ENCODE peak calls at places on chromosomes 3 and 15, in five cellular contexts. O, Z, L, P and R are unnamed samples.

GRCh38 chr3:148727242-148727641 is 29.5 kb downstream of the AGTR1 start:
- DNase-seq in O (no peak), Z (peak), L (no peak), P (peak), R (no peak)

GRCh38 chr3:117463276-117463675 is 753.7 kb downstream of the TUSC7 start:
- DNase-seq in O (no peak), Z (no peak), L (no peak), P (no peak), R (no peak)

GRCh38 chr15:26983822-26984221 is 12.8 kb downstream of the GABRG3 start:
- DNase-seq in O (no peak), Z (no peak), L (no peak), P (peak), R (no peak)

GRCh38 chr3:85535517-85535916 is 576.7 kb downstream of the CADM2 start:
- DNase-seq in O (no peak), Z (no peak), L (no peak), P (no peak), R (no peak)

GRCh38 chr3:139219463-139219862 is 124.4 kb upstream of the MRPS22 start:
- DNase-seq in O (no peak), Z (no peak), L (no peak), P (no peak), R (no peak)

GRCh38 chr3:171528102-171528501 is 67.9 kb upstream of the TNIK start:
- DNase-seq in O (no peak), Z (no peak), L (no peak), P (no peak), R (no peak)

GRCh38 chr3:150372320-150373118 is 35.6 kb upstream of the TSC22D2 start:
- DNase-seq in O (no peak), Z (peak), L (no peak), P (peak), R (no peak)

GRCh38 chr3:59247402-59247841 is 197.6 kb upstream of the CFAP20DC start:
- DNase-seq in O (no peak), Z (no peak), L (no peak), P (no peak), R (peak)

GRCh38 chr3:191922570-191922969 is 461.6 kb downstream of the PYDC2 start:
- DNase-seq in O (no peak), Z (no peak), L (no peak), P (no peak), R (no peak)

GRCh38 chr15:50686468-50687301 is at the start of gene TRPM7:
- DNase-seq in O (peak), Z (peak), L (peak), P (peak), R (peak)
- TF ChIP-seq EP300 in O (no peak), Z (peak), L (peak), P (no peak), R (no peak)

GRCh38 chr15:66655511-66655910 is 46.5 kb upstream of the SMAD6 start:
- DNase-seq in O (no peak), Z (no peak), L (no peak), P (no peak), R (no peak)

GRCh38 chr15:66653398-66653797 is 48.6 kb upstream of the SMAD6 start:
- DNase-seq in O (no peak), Z (no peak), L (no peak), P (no peak), R (no peak)

GRCh38 chr15:66655997-66656396 is 46.0 kb upstream of the SMAD6 start:
- DNase-seq in O (no peak), Z (no peak), L (no peak), P (no peak), R (no peak)

GRCh38 chr15:66653852-66654251 is 48.2 kb upstream of the SMAD6 start:
- DNase-seq in O (no peak), Z (no peak), L (no peak), P (no peak), R (no peak)

DNA sequence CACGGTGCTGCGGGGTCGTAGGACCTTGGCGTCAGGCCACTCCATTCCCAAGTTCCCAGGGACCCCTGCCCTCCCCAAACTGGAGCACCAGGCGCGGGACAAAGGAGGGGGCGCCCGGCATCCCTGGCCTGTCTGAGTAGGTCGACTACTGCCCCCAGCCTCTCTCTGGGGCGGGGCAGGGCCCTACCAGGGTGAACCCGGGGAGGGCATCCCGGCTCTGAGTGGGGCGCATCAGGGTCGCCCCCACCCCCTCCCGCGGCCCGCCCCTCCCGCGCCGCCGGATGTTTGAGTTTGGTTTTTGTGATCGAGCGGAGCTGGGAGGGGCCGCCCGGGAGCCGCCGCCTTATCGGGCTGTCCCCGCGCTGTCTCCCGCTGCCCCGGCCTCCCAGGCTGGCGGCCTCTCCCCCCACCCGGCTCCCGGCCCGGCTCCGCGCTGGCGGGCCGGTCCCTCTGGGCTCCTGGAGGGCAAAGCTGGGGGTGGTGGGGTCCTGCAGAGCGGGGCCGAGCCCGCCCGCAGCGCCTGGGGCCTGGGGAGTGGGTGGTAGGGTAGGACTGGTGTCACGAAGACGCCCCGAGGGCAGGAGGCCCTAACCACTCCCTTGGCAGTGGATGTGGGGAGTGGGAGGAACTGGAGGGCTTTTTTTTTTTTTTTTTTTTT is 47.2 kb upstream of the SMAD6 start:
- DNase-seq in O (no peak), Z (no peak), L (peak), P (no peak), R (peak)
- TF ChIP-seq EP300 in O (no peak), Z (no peak), L (no peak), P (no peak), R (no peak)

DNA sequence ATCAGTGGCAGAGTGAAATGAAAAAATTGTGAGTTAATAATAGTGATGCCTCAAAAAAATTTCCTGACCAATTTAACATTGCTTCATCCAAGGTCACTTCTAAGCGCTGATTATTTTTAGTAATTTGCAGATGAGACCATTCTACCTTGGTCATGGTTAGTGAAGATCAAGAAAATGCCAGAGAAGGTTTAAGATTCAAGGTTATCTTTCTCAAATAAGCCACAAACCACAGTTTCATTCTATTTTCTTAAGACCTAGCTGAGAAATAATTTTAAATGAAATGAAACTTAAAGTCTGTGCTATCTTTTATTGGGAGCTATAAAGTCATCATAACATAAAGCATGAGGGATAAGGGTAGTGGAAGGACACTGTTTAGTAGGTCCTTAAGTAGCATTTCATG is 353.9 kb upstream of the NAALADL2 start:
- DNase-seq in O (no peak), Z (no peak), L (no peak), P (no peak), R (no peak)
- TF ChIP-seq EP300 in O (no peak), Z (no peak), L (no peak), P (no peak), R (no peak)

GRCh38 chr3:178297732-178298131 is 238.5 kb upstream of the KCNMB2 start:
- DNase-seq in O (no peak), Z (no peak), L (no peak), P (no peak), R (no peak)

GRCh38 chr3:178297204-178297603 is 239.0 kb upstream of the KCNMB2 start:
- DNase-seq in O (no peak), Z (no peak), L (no peak), P (no peak), R (no peak)

GRCh38 chr3:178291555-178291954 is 244.7 kb upstream of the KCNMB2 start:
- DNase-seq in O (no peak), Z (no peak), L (no peak), P (no peak), R (no peak)

GRCh38 chr3:178291971-178292370 is 244.3 kb upstream of the KCNMB2 start:
- DNase-seq in O (no peak), Z (no peak), L (no peak), P (no peak), R (no peak)

GRCh38 chr3:178295257-178295912 is 240.9 kb upstream of the KCNMB2 start:
- DNase-seq in O (no peak), Z (no peak), L (no peak), P (no peak), R (no peak)
- TF ChIP-seq EP300 in O (no peak), Z (no peak), L (no peak), P (no peak), R (no peak)

DNA sequence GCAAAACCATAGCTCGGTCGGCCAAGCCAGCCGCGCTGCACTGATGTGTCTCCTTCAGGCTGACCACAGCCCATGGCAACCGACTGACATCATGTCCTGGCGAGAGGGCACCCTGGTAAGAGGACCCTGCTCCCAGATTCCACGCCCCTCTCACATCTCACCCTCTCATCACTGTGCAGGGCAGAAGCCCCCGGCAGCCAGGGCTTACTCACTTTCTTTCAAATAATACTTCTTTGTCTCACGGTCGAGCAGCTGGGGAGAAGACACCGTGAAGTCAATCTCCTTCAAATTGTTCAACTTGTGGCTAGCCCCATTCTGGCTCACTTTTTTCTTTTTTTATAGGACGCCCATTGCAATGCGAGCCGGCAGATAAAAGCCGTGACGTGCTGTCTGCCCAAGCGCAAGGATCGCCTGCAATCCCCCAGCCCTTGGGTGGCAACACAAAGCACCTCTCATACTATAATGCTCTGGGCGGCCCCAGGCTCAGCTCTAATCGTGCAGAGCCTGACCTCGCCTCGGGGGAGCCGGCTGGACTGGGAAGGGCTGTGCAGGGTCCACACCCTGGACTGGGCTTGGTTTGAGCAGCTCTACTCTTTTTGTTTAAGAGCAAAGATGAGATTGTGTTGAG is 33.6 kb downstream of the VGLL4 start:
- DNase-seq in O (no peak), Z (peak), L (no peak), P (no peak), R (peak)
- TF ChIP-seq EP300 in O (no peak), Z (no peak), L (no peak), P (no peak), R (no peak)

GRCh38 chr15:40069178-40070165 is 30.5 kb upstream of the SRP14 start:
- DNase-seq in O (peak), Z (peak), L (peak), P (peak), R (peak)
- TF ChIP-seq EP300 in O (no peak), Z (peak), L (no peak), P (peak), R (no peak)